ENCODE peak calls at places on chromosomes 6 and 20, in seven cellular contexts. C is Panc1, H is cardiac muscle cell, V is choroid plexus epithelial cell, E is tibial artery, L is PC-9, R is BE2C. Q is an unnamed sample.

GRCh38 chr6:43540507-43540906 is 23.6 kb downstream of the POLR1C start:
- DNase-seq in C (no peak), H (no peak), V (no peak), E (no peak), L (no peak), R (no peak), Q (no peak)

GRCh38 chr6:166997348-166997747 is 1.8 kb upstream of the CEP43 start:
- DNase-seq in C (no peak), H (no peak), V (no peak), E (no peak), L (no peak), R (no peak), Q (no peak)

GRCh38 chr6:140979642-140980091 is 1153.1 kb upstream of the GJE1 start:
- DNase-seq in C (no peak), H (peak), V (peak), E (peak), L (no peak), R (no peak), Q (no peak)

GRCh38 chr6:40036186-40036585 is 101.9 kb upstream of the MOCS1 start:
- DNase-seq in C (no peak), H (no peak), V (no peak), E (no peak), L (no peak), R (no peak), Q (no peak)

GRCh38 chr20:62322428-62323073 is 19.8 kb downstream of the ADRM1 start:
- DNase-seq in C (no peak), H (no peak), V (no peak), E (no peak), L (no peak), R (no peak), Q (no peak)

GRCh38 chr6:128209771-128210170 is 308.9 kb upstream of the THEMIS start:
- DNase-seq in C (no peak), H (peak), V (peak), E (no peak), L (peak), R (no peak), Q (no peak)

GRCh38 chr20:44030394-44030793 is 115.7 kb downstream of the TOX2 start:
- DNase-seq in C (no peak), H (no peak), V (no peak), E (no peak), L (no peak), R (no peak), Q (no peak)

GRCh38 chr6:46963626-46964025 is 41.9 kb upstream of the ADGRF5 start:
- DNase-seq in C (no peak), H (peak), V (peak), E (no peak), L (no peak), R (no peak), Q (no peak)

GRCh38 chr20:58891076-58891685 is 38.7 kb downstream of the GNAS start:
- DNase-seq in C (no peak), H (peak), V (peak), E (peak), L (no peak), R (peak), Q (peak)

GRCh38 chr6:121408321-121408720 is 27.1 kb upstream of the GJA1 start:
- DNase-seq in C (no peak), H (no peak), V (no peak), E (no peak), L (no peak), R (no peak), Q (no peak)

GRCh38 chr20:3420211-3420707 is 12.8 kb upstream of the DNAAF9 start:
- DNase-seq in C (no peak), H (peak), V (peak), E (peak), L (no peak), R (no peak), Q (no peak)

GRCh38 chr20:3423126-3423525 is 15.7 kb upstream of the DNAAF9 start:
- DNase-seq in C (no peak), H (no peak), V (no peak), E (no peak), L (no peak), R (no peak), Q (no peak)

GRCh38 chr20:3421985-3422384 is 14.5 kb upstream of the DNAAF9 start:
- DNase-seq in C (no peak), H (no peak), V (no peak), E (no peak), L (no peak), R (no peak), Q (no peak)
- TF ChIP-seq CTCF in C (no peak), H (no peak), V (no peak), E (no peak), L (no peak), R (no peak), Q (no peak)

DNA sequence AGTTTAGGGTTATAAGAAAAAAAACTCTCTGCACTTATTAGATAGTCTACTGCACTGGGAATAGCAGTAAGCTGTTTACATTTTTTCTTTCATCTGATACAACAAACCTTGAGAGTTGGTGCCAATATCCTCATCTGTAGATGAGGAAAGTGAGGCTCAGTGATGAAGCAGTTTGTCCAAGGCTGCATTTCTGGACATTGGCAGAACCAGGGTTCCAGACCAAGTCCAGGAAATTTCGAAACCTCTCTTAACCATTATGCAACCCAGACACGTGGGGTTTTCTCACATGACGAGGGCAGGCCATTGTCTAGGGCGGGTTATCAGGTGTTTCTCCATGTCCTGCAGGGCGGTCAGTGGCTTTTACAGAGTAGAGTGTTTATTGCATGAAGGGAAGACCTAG is 23.0 kb downstream of the E2F3 start:
- DNase-seq in C (no peak), H (peak), V (peak), E (no peak), L (no peak), R (no peak), Q (no peak)
- H3K4me3 ChIP-seq in C (no peak), H (no peak), V (no peak), E (no peak), L (no peak), R (no peak), Q (no peak)

DNA sequence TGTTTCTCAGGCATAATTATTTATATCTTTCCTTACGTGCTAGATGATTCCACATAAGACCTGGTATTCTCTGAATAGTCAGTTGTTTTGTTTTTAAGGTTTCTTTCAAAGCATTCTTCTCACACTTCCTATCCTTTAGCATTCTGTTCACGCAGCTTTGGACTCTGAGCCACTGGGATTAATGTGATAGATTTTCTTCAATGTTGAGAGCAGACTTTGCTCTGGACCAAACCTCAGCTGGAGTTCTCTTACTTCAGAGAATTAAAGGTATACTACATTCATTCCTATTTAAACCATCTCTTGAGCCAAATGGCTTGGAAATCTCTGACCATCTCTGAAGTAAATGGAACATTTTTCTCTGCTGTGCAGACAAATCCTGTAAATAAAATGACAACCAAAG is 70.7 kb upstream of the TRAF3IP2 start:
- DNase-seq in C (no peak), H (no peak), V (no peak), E (no peak), L (no peak), R (no peak), Q (no peak)
- TF ChIP-seq CTCF in C (no peak), H (no peak), V (no peak), E (no peak), L (no peak), R (no peak), Q (no peak)

GRCh38 chr6:155313602-155314091 is 637 bp downstream of the TFB1M start:
- DNase-seq in C (no peak), H (no peak), V (peak), E (no peak), L (no peak), R (peak), Q (peak)

GRCh38 chr6:155315516-155315871 is 1.2 kb upstream of the TFB1M start:
- DNase-seq in C (no peak), H (peak), V (peak), E (no peak), L (no peak), R (no peak), Q (no peak)

GRCh38 chr6:155314773-155315515 is 660 bp upstream of the TFB1M start:
- DNase-seq in C (peak), H (peak), V (peak), E (peak), L (peak), R (peak), Q (no peak)

GRCh38 chr6:155316419-155316818 is 2.1 kb upstream of the TFB1M start:
- DNase-seq in C (no peak), H (no peak), V (no peak), E (no peak), L (no peak), R (no peak), Q (no peak)

GRCh38 chr6:155314092-155314772 is at the start of gene TFB1M:
- DNase-seq in C (peak), H (peak), V (peak), E (peak), L (peak), R (peak), Q (peak)
- H3K4me3 ChIP-seq in C (peak), H (peak), V (peak), E (peak), L (peak), R (peak), Q (peak)

GRCh38 chr6:117544725-117545124 is 57.6 kb downstream of the GOPC start:
- DNase-seq in C (no peak), H (no peak), V (no peak), E (no peak), L (no peak), R (no peak), Q (no peak)

GRCh38 chr6:117538615-117539014 is 56.1 kb downstream of the DCBLD1 start:
- DNase-seq in C (no peak), H (no peak), V (no peak), E (no peak), L (no peak), R (no peak), Q (no peak)

GRCh38 chr6:117540670-117541069 is 58.2 kb downstream of the DCBLD1 start:
- DNase-seq in C (no peak), H (no peak), V (peak), E (no peak), L (peak), R (no peak), Q (no peak)

GRCh38 chr6:117545161-117545595 is 57.1 kb downstream of the GOPC start:
- DNase-seq in C (peak), H (no peak), V (no peak), E (no peak), L (peak), R (no peak), Q (no peak)

DNA sequence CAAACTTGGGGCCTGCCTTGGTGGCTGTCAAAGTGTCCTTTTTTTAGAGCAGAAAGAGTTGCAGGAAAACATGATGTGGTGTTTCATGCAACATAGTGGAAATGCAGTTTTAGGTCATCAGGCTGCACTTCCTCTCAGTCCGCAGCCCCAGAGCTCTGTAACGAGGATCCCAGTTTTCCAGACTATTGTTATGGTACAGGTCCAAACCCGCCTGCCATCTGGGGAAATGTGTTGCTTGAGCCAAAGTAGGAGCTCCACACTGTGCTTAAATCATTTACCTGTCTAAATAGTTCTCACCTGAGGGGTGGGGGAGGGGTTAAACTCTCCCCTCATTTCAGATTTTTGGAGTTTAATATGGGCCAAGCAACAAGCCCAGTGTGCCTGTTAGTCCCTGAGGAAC is 59.8 kb downstream of the GOPC start:
- DNase-seq in C (no peak), H (no peak), V (no peak), E (no peak), L (no peak), R (no peak), Q (no peak)
- TF ChIP-seq CTCF in C (no peak), H (no peak), V (no peak), E (no peak), L (no peak), R (no peak), Q (no peak)

GRCh38 chr6:96816182-96816888 is 20.9 kb downstream of the GPR63 start:
- DNase-seq in C (no peak), H (peak), V (peak), E (no peak), L (no peak), R (no peak), Q (no peak)
- H3K4me3 ChIP-seq in C (no peak), H (peak), V (peak), E (peak), L (no peak), R (no peak), Q (no peak)

DNA sequence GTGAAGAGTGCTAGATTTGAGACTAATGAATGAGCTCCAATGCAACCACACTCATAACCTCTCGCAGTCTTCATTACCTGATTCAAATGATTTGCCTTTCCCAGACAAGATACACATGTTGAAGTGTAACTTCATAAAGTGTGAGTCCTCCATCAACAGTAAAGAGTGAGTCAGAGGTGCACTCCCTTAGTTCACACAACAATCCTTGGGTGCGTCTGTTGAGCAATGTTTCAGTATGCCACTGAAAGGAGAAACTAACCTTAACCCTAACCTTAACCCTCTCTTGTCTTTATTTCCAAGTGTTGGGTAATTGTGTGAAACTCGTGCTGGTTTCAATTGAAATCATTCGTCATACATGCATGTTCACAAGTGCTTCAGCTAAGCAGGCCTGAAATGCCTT is 21.0 kb upstream of the RIN2 start:
- DNase-seq in C (peak), H (peak), V (peak), E (no peak), L (peak), R (no peak), Q (no peak)
- TF ChIP-seq CTCF in C (no peak), H (no peak), V (no peak), E (no peak), L (no peak), R (no peak), Q (no peak)

DNA sequence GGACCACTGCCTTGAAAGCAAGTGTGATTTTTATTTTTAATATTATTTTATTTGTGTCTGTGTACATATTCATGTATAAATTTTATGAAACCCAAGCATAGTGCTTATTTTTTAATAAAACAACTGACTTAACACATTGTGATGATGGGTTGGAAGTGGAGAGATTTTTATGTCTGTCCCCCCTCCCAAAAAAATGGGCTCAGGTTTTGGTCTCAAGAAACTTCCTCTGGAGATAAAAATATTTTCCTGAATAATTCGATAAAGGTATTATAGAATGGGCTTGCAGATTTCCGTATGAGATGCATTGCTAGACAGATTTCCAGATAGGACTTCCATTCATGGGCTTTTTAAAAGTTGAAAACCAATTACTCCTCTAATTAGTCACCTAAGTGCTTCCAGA is 2.7 kb downstream of the FOXQ1 start:
- DNase-seq in C (no peak), H (no peak), V (no peak), E (no peak), L (no peak), R (no peak), Q (no peak)
- H3K4me3 ChIP-seq in C (peak), H (no peak), V (no peak), E (no peak), L (peak), R (no peak), Q (no peak)

Q was measured in mucosa of descending colon.